ENCODE peak calls at places on chromosomes 3 and 15, in four cellular contexts. C is CD8-positive, alpha-beta T cell; Z is left ventricle myocardium inferior; P is BE2C. W is an unnamed sample.

GRCh38 chr3:66378256-66378655 is 122.6 kb downstream of the LRIG1 start:
- DNase-seq in P (peak; percentile 27), C (no peak), Z (no peak), W (no peak)

GRCh38 chr3:29156071-29156715 is 124.7 kb upstream of the RBMS3 start:
- DNase-seq in Z (no peak), P (no peak), C (no peak), W (no peak)

GRCh38 chr3:159635047-159635641 is 353.5 kb upstream of the IL12A start:
- DNase-seq in Z (no peak), P (no peak), C (no peak), W (no peak)

GRCh38 chr3:8766148-8766547 is 3.3 kb downstream of the OXTR start:
- DNase-seq in P (no peak), Z (no peak), C (no peak), W (no peak)

GRCh38 chr3:75272708-75273107 is 391.4 kb upstream of the FRG2C start:
- DNase-seq in P (no peak), C (no peak), Z (no peak), W (no peak)

GRCh38 chr3:138078096-138078495 is 37.3 kb downstream of the DZIP1L start:
- DNase-seq in C (no peak), Z (no peak), P (no peak), W (no peak)

GRCh38 chr15:38610748-38611147 is 46.1 kb upstream of the RASGRP1 start:
- DNase-seq in C (no peak), P (no peak), Z (no peak), W (no peak)

GRCh38 chr3:157033001-157033400 is 126.9 kb downstream of the CCNL1 start:
- DNase-seq in P (no peak), Z (no peak), C (no peak), W (no peak)

GRCh38 chr15:66494262-66494661 is 3.3 kb downstream of the SNAPC5 start:
- DNase-seq in C (no peak), Z (no peak), P (no peak), W (no peak)

GRCh38 chr3:158121295-158121694 is 11.4 kb downstream of the RSRC1 start:
- DNase-seq in Z (no peak), C (no peak), P (no peak), W (no peak)

GRCh38 chr3:150748648-150749047 is 14.3 kb downstream of the SIAH2 start:
- DNase-seq in P (no peak), C (no peak), Z (no peak), W (no peak)

GRCh38 chr3:35954365-35954764 is 315.0 kb downstream of the ARPP21 start:
- DNase-seq in C (no peak), Z (no peak), P (no peak), W (no peak)

GRCh38 chr15:63039811-63040210 is 2.7 kb upstream of the TPM1 start:
- DNase-seq in Z (no peak), C (no peak), P (no peak), W (no peak)

GRCh38 chr3:27728195-27729087 is 6.3 kb upstream of the EOMES start:
- DNase-seq in P (no peak), Z (no peak), C (no peak), W (no peak)

GRCh38 chr3:6861331-6861988 is 545 bp downstream of the GRM7 start:
- DNase-seq in P (no peak), Z (no peak), C (no peak), W (no peak)

GRCh38 chr15:39583586-39584265 is 2.8 kb downstream of the THBS1 start:
- DNase-seq in P (peak; percentile 32), C (no peak), Z (no peak), W (no peak)

GRCh38 chr3:57974796-57975388 is 33.3 kb upstream of the FLNB start:
- DNase-seq in Z (no peak), P (peak; percentile 20), C (no peak), W (no peak)

GRCh38 chr3:142726017-142726416 is 2.2 kb downstream of the TRPC1 start:
- DNase-seq in P (no peak), C (no peak), Z (no peak), W (no peak)

GRCh38 chr3:175274474-175275218 is 415.5 kb downstream of the NAALADL2 start:
- DNase-seq in P (no peak), C (no peak), Z (no peak), W (no peak)

DNA sequence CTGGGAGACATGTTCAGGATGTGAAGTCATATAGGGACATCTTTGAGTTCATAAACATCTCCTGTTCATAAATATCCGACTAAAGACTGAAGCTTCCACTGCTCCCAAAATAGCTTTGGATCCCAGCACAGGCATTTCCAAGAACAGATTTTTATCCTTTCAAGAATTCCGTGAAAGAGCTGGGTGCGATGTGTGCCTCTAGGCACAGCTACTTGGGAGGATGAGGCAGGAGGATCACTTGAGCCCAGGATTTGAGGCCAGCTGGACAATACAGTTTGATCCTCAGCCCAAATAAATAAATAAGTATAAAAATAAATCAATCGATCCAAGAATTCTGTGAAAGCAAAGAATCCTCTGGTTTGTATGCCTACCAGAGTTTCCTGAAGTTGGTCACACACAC is 6.7 kb upstream of the ISLR2 start:
- DNase-seq in Z (no peak), C (no peak), P (no peak), W (no peak)
- H3K27me3 ChIP-seq in Z (peaks cover 85% of the 10 kb centered on the region), C (peaks cover 9% of the 10 kb centered on the region), P (no peaks in the 10 kb centered on the region), W (peaks cover 41% of the 10 kb centered on the region)

DNA sequence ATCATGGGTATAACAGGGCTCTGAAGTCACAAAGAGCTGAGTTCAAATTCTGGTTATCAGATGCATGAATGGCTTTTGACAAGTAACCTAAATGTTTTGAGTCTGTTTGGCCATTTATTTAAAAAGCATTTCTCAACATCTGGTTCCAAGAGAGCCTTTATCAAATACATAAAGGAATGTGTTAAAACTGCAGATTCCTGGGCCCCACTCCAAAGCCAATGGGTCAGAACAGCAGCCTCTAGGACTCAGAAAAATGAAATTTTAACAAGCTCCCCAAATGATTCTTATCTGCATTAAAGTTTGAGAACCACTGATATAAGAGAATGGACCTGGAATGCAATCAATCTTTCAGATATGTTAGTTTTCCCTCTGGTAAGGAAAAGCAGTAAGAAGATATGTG is 3.4 kb downstream of the B4GALT4 start:
- DNase-seq in C (no peak), P (no peak), Z (no peak), W (no peak)
- H3K4me1 ChIP-seq in C (peaks cover 38% of the 10 kb centered on the region), P (no peaks in the 10 kb centered on the region), Z (peaks cover 43% of the 10 kb centered on the region), W (peaks cover 10% of the 10 kb centered on the region)

GRCh38 chr15:101141926-101142527 is 109.8 kb downstream of the CHSY1 start:
- DNase-seq in Z (no peak), P (no peak), C (no peak), W (no peak)

GRCh38 chr15:101142711-101143110 is 109.1 kb downstream of the CHSY1 start:
- DNase-seq in P (no peak), Z (no peak), C (no peak), W (no peak)

GRCh38 chr15:101140697-101141065 is 111.2 kb downstream of the CHSY1 start:
- DNase-seq in P (no peak), Z (no peak), C (no peak), W (no peak)

GRCh38 chr15:101145362-101145761 is 106.5 kb downstream of the CHSY1 start:
- DNase-seq in P (no peak), Z (no peak), C (no peak), W (no peak)

GRCh38 chr15:101143321-101143720 is 108.5 kb downstream of the CHSY1 start:
- DNase-seq in Z (no peak), C (no peak), P (no peak), W (no peak)
- H3K27me3 ChIP-seq in Z (no peaks in the 10 kb centered on the region), C (no peaks in the 10 kb centered on the region), P (no peaks in the 10 kb centered on the region), W (no peaks in the 10 kb centered on the region)

GRCh38 chr3:16059700-16060357 is 114.7 kb upstream of the GALNT15 start:
- DNase-seq in Z (no peak), C (no peak), P (no peak), W (no peak)
- H3K4me1 ChIP-seq in Z (peaks cover 49% of the 10 kb centered on the region), C (no peaks in the 10 kb centered on the region), P (no peaks in the 10 kb centered on the region), W (peaks cover 54% of the 10 kb centered on the region)

GRCh38 chr3:12004741-12005513 is 739 bp downstream of the SYN2 start:
- DNase-seq in C (no peak), P (peak; percentile 40), Z (no peak), W (no peak)

GRCh38 chr3:12002912-12003311 is 1.3 kb upstream of the SYN2 start:
- DNase-seq in P (no peak), C (no peak), Z (no peak), W (no peak)

DNA sequence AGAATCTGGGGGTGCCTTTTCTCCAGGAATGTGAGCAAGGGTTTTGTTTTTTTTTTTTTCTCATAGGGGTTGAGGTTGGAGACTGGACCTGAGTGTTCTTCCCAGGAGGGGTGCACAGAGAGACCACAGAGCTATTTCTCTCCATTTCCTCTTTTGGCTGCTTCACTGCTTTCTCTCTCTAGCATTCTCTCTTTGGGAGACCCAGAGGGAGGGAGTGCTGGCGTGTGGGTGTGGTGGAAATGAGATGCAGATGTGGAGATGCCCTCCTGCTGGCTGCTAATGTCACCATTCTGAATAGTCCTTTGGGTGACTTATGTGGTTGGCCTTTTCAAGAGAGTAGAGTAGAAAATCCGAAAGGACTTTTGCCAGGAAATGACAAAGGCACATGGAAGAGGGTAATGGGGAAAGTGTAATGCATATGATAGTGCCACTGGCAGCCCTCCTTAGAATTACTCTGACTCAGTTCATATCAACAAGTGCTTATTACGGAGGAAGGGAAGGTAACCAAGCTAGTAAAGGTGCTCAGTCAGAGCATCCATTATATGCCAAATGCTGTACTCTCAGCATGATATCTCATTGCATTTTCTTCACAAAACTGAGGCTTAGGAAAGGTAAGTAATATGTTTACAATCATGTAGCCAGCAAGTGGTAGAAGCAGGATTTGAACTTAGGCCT is 1.9 kb downstream of the SYN2 start:
- DNase-seq in Z (no peak), C (no peak), P (no peak), W (no peak)
- H3K27me3 ChIP-seq in Z (peaks cover 98% of the 10 kb centered on the region), C (peaks cover 19% of the 10 kb centered on the region), P (no peaks in the 10 kb centered on the region), W (peaks cover 21% of the 10 kb centered on the region)

GRCh38 chr15:29130461-29130860 is 139.2 kb downstream of the NSMCE3 start:
- DNase-seq in P (no peak), C (no peak), Z (no peak), W (no peak)
- H3K4me1 ChIP-seq in P (peaks cover 8% of the 10 kb centered on the region), C (no peaks in the 10 kb centered on the region), Z (no peaks in the 10 kb centered on the region), W (no peaks in the 10 kb centered on the region)

GRCh38 chr3:5811051-5811450 is 623.5 kb downstream of the EDEM1 start:
- DNase-seq in P (no peak), C (no peak), Z (no peak), W (no peak)
- H3K27me3 ChIP-seq in P (no peaks in the 10 kb centered on the region), C (no peaks in the 10 kb centered on the region), Z (no peaks in the 10 kb centered on the region), W (no peaks in the 10 kb centered on the region)

W was measured in psoas muscle.